ENCODE peak calls at places on chromosomes 12 and 14, in nine cellular contexts. One of them, this sample, is unnamed.

GRCh38 chr12:27343255-27344000 is 10.8 kb downstream of the BMAL2 start:
- DNase-seq in heart left ventricle: no peak
- DNase-seq in uterus: no peak
- DNase-seq in A549: peak
- DNase-seq in HL-60: no peak
- DNase-seq in HCT116: no peak
- DNase-seq in IMR-90: peak
- DNase-seq in kidney: no peak
- DNase-seq in colonic mucosa: no peak
- DNase-seq in this sample: peak

GRCh38 chr12:69647178-69647577 is 36.5 kb upstream of the LRRC10 start:
- DNase-seq in heart left ventricle: no peak
- DNase-seq in uterus: no peak
- DNase-seq in A549: no peak
- DNase-seq in HL-60: no peak
- DNase-seq in HCT116: no peak
- DNase-seq in IMR-90: no peak
- DNase-seq in kidney: no peak
- DNase-seq in colonic mucosa: no peak
- DNase-seq in this sample: no peak

GRCh38 chr14:102479777-102480176 is 29.8 kb downstream of the ANKRD9 start:
- DNase-seq in heart left ventricle: peak
- DNase-seq in uterus: no peak
- DNase-seq in A549: no peak
- DNase-seq in HL-60: no peak
- DNase-seq in HCT116: no peak
- DNase-seq in IMR-90: no peak
- DNase-seq in kidney: peak
- DNase-seq in colonic mucosa: peak
- DNase-seq in this sample: no peak

GRCh38 chr14:30655124-30655523 is 33.0 kb downstream of the SCFD1 start:
- DNase-seq in heart left ventricle: no peak
- DNase-seq in uterus: no peak
- DNase-seq in A549: no peak
- DNase-seq in HL-60: no peak
- DNase-seq in HCT116: no peak
- DNase-seq in IMR-90: peak
- DNase-seq in kidney: no peak
- DNase-seq in colonic mucosa: no peak
- DNase-seq in this sample: no peak

GRCh38 chr12:27436029-27436428 is 10.5 kb upstream of the SMCO2 start:
- DNase-seq in heart left ventricle: no peak
- DNase-seq in uterus: no peak
- DNase-seq in A549: no peak
- DNase-seq in HL-60: no peak
- DNase-seq in HCT116: no peak
- DNase-seq in IMR-90: no peak
- DNase-seq in kidney: no peak
- DNase-seq in colonic mucosa: no peak
- DNase-seq in this sample: no peak

GRCh38 chr12:1347294-1347693 is 247.1 kb downstream of the FBXL14 start:
- DNase-seq in heart left ventricle: no peak
- DNase-seq in uterus: no peak
- DNase-seq in A549: no peak
- DNase-seq in HL-60: no peak
- DNase-seq in HCT116: no peak
- DNase-seq in IMR-90: no peak
- DNase-seq in kidney: no peak
- DNase-seq in colonic mucosa: no peak
- DNase-seq in this sample: no peak

GRCh38 chr14:77041837-77042557 is 13.5 kb upstream of the IRF2BPL start:
- DNase-seq in heart left ventricle: peak
- DNase-seq in uterus: peak
- DNase-seq in A549: no peak
- DNase-seq in HL-60: no peak
- DNase-seq in HCT116: no peak
- DNase-seq in IMR-90: peak
- DNase-seq in kidney: peak
- DNase-seq in colonic mucosa: no peak
- DNase-seq in this sample: no peak

GRCh38 chr14:99215277-99215676 is 56.7 kb downstream of the BCL11B start:
- DNase-seq in heart left ventricle: no peak
- DNase-seq in uterus: no peak
- DNase-seq in A549: no peak
- DNase-seq in HL-60: no peak
- DNase-seq in HCT116: no peak
- DNase-seq in IMR-90: no peak
- DNase-seq in kidney: no peak
- DNase-seq in colonic mucosa: no peak
- DNase-seq in this sample: no peak

GRCh38 chr14:59905193-59905592 is 14.8 kb upstream of the LRRC9 start:
- DNase-seq in heart left ventricle: no peak
- DNase-seq in uterus: no peak
- DNase-seq in A549: no peak
- DNase-seq in HL-60: no peak
- DNase-seq in HCT116: no peak
- DNase-seq in IMR-90: peak
- DNase-seq in kidney: no peak
- DNase-seq in colonic mucosa: no peak
- DNase-seq in this sample: no peak

GRCh38 chr12:12533238-12533829 is 29.3 kb downstream of the DUSP16 start:
- DNase-seq in heart left ventricle: peak
- DNase-seq in uterus: no peak
- DNase-seq in A549: no peak
- DNase-seq in HL-60: no peak
- DNase-seq in HCT116: no peak
- DNase-seq in IMR-90: no peak
- DNase-seq in kidney: no peak
- DNase-seq in colonic mucosa: peak
- DNase-seq in this sample: no peak

GRCh38 chr12:89356069-89356665 is 3.9 kb upstream of the DUSP6 start:
- DNase-seq in heart left ventricle: no peak
- DNase-seq in uterus: no peak
- DNase-seq in A549: no peak
- DNase-seq in HL-60: no peak
- DNase-seq in HCT116: no peak
- DNase-seq in IMR-90: no peak
- DNase-seq in kidney: no peak
- DNase-seq in colonic mucosa: no peak
- DNase-seq in this sample: no peak

GRCh38 chr12:89353823-89354629 is 1.7 kb upstream of the DUSP6 start:
- DNase-seq in heart left ventricle: peak
- DNase-seq in uterus: peak
- DNase-seq in A549: peak
- DNase-seq in HL-60: no peak
- DNase-seq in HCT116: peak
- DNase-seq in IMR-90: peak
- DNase-seq in kidney: peak
- DNase-seq in colonic mucosa: peak
- DNase-seq in this sample: peak

GRCh38 chr12:89357297-89357730 is 5.0 kb upstream of the DUSP6 start:
- DNase-seq in heart left ventricle: no peak
- DNase-seq in uterus: no peak
- DNase-seq in A549: no peak
- DNase-seq in HL-60: no peak
- DNase-seq in HCT116: no peak
- DNase-seq in IMR-90: no peak
- DNase-seq in kidney: no peak
- DNase-seq in colonic mucosa: peak
- DNase-seq in this sample: no peak

GRCh38 chr12:89354630-89354931 is 2.3 kb upstream of the DUSP6 start:
- DNase-seq in heart left ventricle: no peak
- DNase-seq in uterus: no peak
- DNase-seq in A549: no peak
- DNase-seq in HL-60: no peak
- DNase-seq in HCT116: no peak
- DNase-seq in IMR-90: peak
- DNase-seq in kidney: no peak
- DNase-seq in colonic mucosa: peak
- DNase-seq in this sample: no peak

GRCh38 chr12:89355243-89356068 is 3.2 kb upstream of the DUSP6 start:
- DNase-seq in heart left ventricle: no peak
- DNase-seq in uterus: no peak
- DNase-seq in A549: peak
- DNase-seq in HL-60: no peak
- DNase-seq in HCT116: no peak
- DNase-seq in IMR-90: no peak
- DNase-seq in kidney: no peak
- DNase-seq in colonic mucosa: no peak
- DNase-seq in this sample: no peak
- H3K27ac ChIP-seq in heart left ventricle: peak
- H3K27ac ChIP-seq in uterus: no peak
- H3K27ac ChIP-seq in A549: peak
- H3K27ac ChIP-seq in HL-60: no peak
- H3K27ac ChIP-seq in HCT116: peak
- H3K27ac ChIP-seq in IMR-90: peak
- H3K27ac ChIP-seq in kidney: peak
- H3K27ac ChIP-seq in colonic mucosa: peak
- H3K27ac ChIP-seq in this sample: peak

GRCh38 chr12:104011265-104011664 is 38.7 kb downstream of the GLT8D2 start:
- DNase-seq in heart left ventricle: no peak
- DNase-seq in uterus: no peak
- DNase-seq in A549: peak
- DNase-seq in HL-60: no peak
- DNase-seq in HCT116: peak
- DNase-seq in IMR-90: peak
- DNase-seq in kidney: no peak
- DNase-seq in colonic mucosa: no peak
- DNase-seq in this sample: peak

GRCh38 chr12:104010800-104011199 is 39.2 kb downstream of the GLT8D2 start:
- DNase-seq in heart left ventricle: no peak
- DNase-seq in uterus: no peak
- DNase-seq in A549: no peak
- DNase-seq in HL-60: no peak
- DNase-seq in HCT116: no peak
- DNase-seq in IMR-90: no peak
- DNase-seq in kidney: no peak
- DNase-seq in colonic mucosa: no peak
- DNase-seq in this sample: no peak

GRCh38 chr12:104012331-104012730 is 37.7 kb downstream of the GLT8D2 start:
- DNase-seq in heart left ventricle: no peak
- DNase-seq in uterus: no peak
- DNase-seq in A549: no peak
- DNase-seq in HL-60: no peak
- DNase-seq in HCT116: no peak
- DNase-seq in IMR-90: no peak
- DNase-seq in kidney: no peak
- DNase-seq in colonic mucosa: no peak
- DNase-seq in this sample: no peak

GRCh38 chr12:104006929-104007328 is 41.3 kb downstream of the TDG start:
- DNase-seq in heart left ventricle: no peak
- DNase-seq in uterus: no peak
- DNase-seq in A549: peak
- DNase-seq in HL-60: no peak
- DNase-seq in HCT116: no peak
- DNase-seq in IMR-90: peak
- DNase-seq in kidney: no peak
- DNase-seq in colonic mucosa: no peak
- DNase-seq in this sample: peak

DNA sequence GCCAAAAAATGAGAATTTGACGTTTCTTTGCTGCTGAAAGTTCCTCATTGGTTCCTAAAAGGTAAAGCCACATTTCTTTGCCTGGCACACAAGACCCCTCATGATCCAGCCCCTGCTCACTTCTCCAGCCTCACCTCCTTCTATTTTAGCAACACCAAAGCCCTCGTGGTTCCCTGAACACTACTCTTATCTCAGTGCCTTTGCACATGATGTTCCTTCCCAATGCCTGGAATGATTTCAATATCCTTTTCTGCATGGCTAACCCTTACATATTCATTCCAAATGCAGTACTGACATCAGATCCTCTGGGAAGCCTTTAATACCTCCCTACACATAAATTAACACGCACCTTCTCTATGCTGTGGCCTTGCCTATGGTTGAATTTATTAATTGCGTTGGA is 39.9 kb downstream of the GLT8D2 start:
- DNase-seq in heart left ventricle: no peak
- DNase-seq in uterus: no peak
- DNase-seq in A549: no peak
- DNase-seq in HL-60: no peak
- DNase-seq in HCT116: no peak
- DNase-seq in IMR-90: no peak
- DNase-seq in kidney: no peak
- DNase-seq in colonic mucosa: no peak
- DNase-seq in this sample: no peak
- H3K27ac ChIP-seq in heart left ventricle: peak
- H3K27ac ChIP-seq in uterus: no peak
- H3K27ac ChIP-seq in A549: no peak
- H3K27ac ChIP-seq in HL-60: no peak
- H3K27ac ChIP-seq in HCT116: no peak
- H3K27ac ChIP-seq in IMR-90: peak
- H3K27ac ChIP-seq in kidney: no peak
- H3K27ac ChIP-seq in colonic mucosa: no peak
- H3K27ac ChIP-seq in this sample: no peak

DNA sequence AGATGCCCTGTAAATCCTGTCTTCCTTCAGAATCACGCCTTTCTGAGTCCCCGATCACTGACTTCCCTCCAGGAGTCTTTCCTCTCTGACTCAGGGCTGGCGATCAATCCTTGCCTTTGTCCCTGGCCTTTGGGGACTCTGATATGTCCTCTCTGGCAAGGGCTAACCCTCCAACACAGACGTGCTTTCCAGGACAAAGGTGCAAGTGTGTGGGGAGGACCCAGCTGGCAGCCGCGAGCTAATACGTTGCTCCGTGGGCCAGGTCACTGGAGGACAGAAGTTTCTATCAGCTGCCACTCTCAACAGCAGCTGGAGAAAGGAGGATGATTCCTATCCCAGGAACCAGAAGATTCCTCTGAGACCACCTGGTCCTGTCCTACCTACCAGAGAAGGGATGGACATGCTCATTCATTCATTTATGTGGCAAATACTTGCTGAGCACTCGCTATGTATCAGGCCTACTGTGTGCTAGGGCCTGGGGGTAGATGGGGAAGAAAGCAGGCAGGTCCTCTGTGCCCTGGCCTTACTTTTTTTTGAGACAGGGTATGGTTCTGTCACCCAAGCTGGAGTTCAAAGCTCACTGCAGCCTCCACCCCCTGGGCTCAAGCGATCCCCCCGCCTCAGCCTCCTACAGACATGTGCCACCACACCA is 8.5 kb upstream of the SCARB1 start:
- DNase-seq in heart left ventricle: no peak
- DNase-seq in uterus: no peak
- DNase-seq in A549: no peak
- DNase-seq in HL-60: no peak
- DNase-seq in HCT116: no peak
- DNase-seq in IMR-90: no peak
- DNase-seq in kidney: no peak
- DNase-seq in colonic mucosa: no peak
- DNase-seq in this sample: no peak
- H3K27ac ChIP-seq in heart left ventricle: no peak
- H3K27ac ChIP-seq in uterus: no peak
- H3K27ac ChIP-seq in A549: no peak
- H3K27ac ChIP-seq in HL-60: no peak
- H3K27ac ChIP-seq in HCT116: no peak
- H3K27ac ChIP-seq in IMR-90: no peak
- H3K27ac ChIP-seq in kidney: no peak
- H3K27ac ChIP-seq in colonic mucosa: no peak
- H3K27ac ChIP-seq in this sample: no peak

DNA sequence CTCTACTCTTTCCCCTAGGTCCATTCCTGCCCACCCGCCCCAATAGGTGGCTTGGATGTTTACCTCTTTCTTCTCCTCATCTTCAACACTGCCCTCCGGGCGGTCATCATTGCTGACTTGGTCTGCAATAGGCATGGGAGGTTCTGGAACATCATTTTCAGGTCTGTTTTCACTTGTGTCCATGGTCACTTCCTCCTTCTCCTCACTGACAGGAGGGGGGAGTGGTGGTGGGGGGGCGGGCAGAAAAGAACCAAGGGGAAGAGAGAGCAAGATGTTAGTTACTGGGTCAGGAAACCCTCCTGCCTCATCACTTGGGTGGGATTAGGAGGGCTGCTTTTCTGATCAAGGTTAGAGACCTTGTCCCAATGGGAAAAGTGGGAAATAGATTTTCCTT is 12.1 kb upstream of the CDH24 start:
- DNase-seq in heart left ventricle: no peak
- DNase-seq in uterus: no peak
- DNase-seq in A549: no peak
- DNase-seq in HL-60: no peak
- DNase-seq in HCT116: no peak
- DNase-seq in IMR-90: no peak
- DNase-seq in kidney: no peak
- DNase-seq in colonic mucosa: no peak
- DNase-seq in this sample: no peak
- H3K27ac ChIP-seq in heart left ventricle: no peak
- H3K27ac ChIP-seq in uterus: peak
- H3K27ac ChIP-seq in A549: peak
- H3K27ac ChIP-seq in HL-60: peak
- H3K27ac ChIP-seq in HCT116: peak
- H3K27ac ChIP-seq in IMR-90: peak
- H3K27ac ChIP-seq in kidney: no peak
- H3K27ac ChIP-seq in colonic mucosa: no peak
- H3K27ac ChIP-seq in this sample: no peak